ENCODE peak calls at places on chromosomes 13 and 19, in ten cellular contexts. J, P, S, Q, K, D, G, V, U and R are unnamed samples.

GRCh38 chr13:21020581-21020980 is 40.8 kb downstream of the LATS2 start:
- DNase-seq in J (peak; percentile 32), P (no peak), S (no peak), K (no peak), U (no peak), V (no peak), D (no peak), G (no peak), Q (no peak), R (no peak)

GRCh38 chr13:94641432-94641941 is 39.8 kb downstream of the GPR180 start:
- DNase-seq in G (no peak), D (no peak), K (no peak), Q (no peak), U (no peak), P (no peak), J (no peak), S (no peak), V (no peak), R (peak; percentile 59)

GRCh38 chr19:29086182-29086581 is 126.8 kb downstream of the UQCRFS1 start:
- DNase-seq in S (no peak), Q (no peak), J (no peak), P (no peak), G (no peak), V (no peak), K (no peak), U (no peak), D (no peak), R (peak; percentile 54)

GRCh38 chr13:80245162-80245733 is 95.7 kb downstream of the SPRY2 start:
- DNase-seq in P (no peak), J (no peak), K (no peak), S (no peak), G (no peak), D (no peak), V (no peak), U (no peak), Q (no peak), R (no peak)

GRCh38 chr13:93345642-93346220 is 119.1 kb downstream of the GPC6 start:
- DNase-seq in V (no peak), J (no peak), K (no peak), G (no peak), S (no peak), D (peak; percentile 21), P (no peak), Q (no peak), U (no peak), R (peak; percentile 58)

GRCh38 chr19:33252971-33253370 is 27.3 kb upstream of the SLC7A10 start:
- DNase-seq in S (no peak), V (peak; percentile 74), G (peak; percentile 50), K (no peak), D (no peak), P (peak; percentile 73), U (no peak), Q (no peak), J (no peak), R (no peak)

GRCh38 chr13:69600811-69601210 is 506.8 kb upstream of the ATXN8OS start:
- DNase-seq in Q (no peak), G (no peak), P (no peak), U (no peak), D (no peak), K (no peak), J (no peak), S (no peak), V (no peak), R (no peak)

GRCh38 chr13:98458431-98458830 is 118.5 kb downstream of the STK24 start:
- DNase-seq in S (no peak), U (no peak), J (no peak), G (no peak), P (no peak), Q (no peak), V (no peak), D (no peak), K (no peak), R (no peak)

GRCh38 chr13:98405107-98405571 is 171.8 kb downstream of the STK24 start:
- DNase-seq in K (no peak), S (no peak), D (peak; percentile 29), P (peak; percentile 13), V (no peak), G (no peak), Q (no peak), U (no peak), J (no peak), R (peak; percentile 78)

GRCh38 chr19:2154587-2155075 is 3.3 kb upstream of the AP3D1 start:
- DNase-seq in D (no peak), S (no peak), K (no peak), V (no peak), U (no peak), J (no peak), G (no peak), P (no peak), Q (no peak), R (no peak)

GRCh38 chr19:39828015-39828633 is 5.8 kb downstream of the DYRK1B start:
- DNase-seq in U (no peak), G (peak; percentile 54), S (no peak), D (no peak), K (no peak), J (no peak), V (no peak), P (no peak), Q (peak; percentile 58), R (no peak)

GRCh38 chr19:29581398-29581797 is 24.7 kb upstream of the POP4 start:
- DNase-seq in Q (no peak), K (no peak), V (no peak), J (no peak), U (no peak), D (no peak), S (no peak), G (no peak), P (no peak), R (no peak)

GRCh38 chr13:48144413-48145035 is 49.6 kb upstream of the MED4 start:
- DNase-seq in P (peak; percentile 21), Q (no peak), J (peak; percentile 59), K (no peak), G (no peak), S (no peak), V (peak; percentile 77), D (no peak), U (no peak), R (peak; percentile 24)

GRCh38 chr13:57418067-57418677 is 213.4 kb upstream of the PCDH17 start:
- DNase-seq in P (no peak), V (no peak), J (no peak), D (no peak), G (no peak), Q (no peak), S (no peak), U (no peak), K (no peak), R (no peak)

GRCh38 chr19:44356383-44357111 is at the start of gene ZNF112:
- DNase-seq in K (peak; percentile 86), V (peak; percentile 90), U (peak; percentile 71), D (peak; percentile 95), S (peak; percentile 78), G (peak; percentile 91), J (peak; percentile 92), P (peak; percentile 90), Q (peak; percentile 89), R (peak; percentile 99)

GRCh38 chr19:2617393-2618165 is 84.9 kb downstream of the GNG7 start:
- DNase-seq in K (no peak), U (no peak), G (no peak), J (no peak), V (peak; percentile 43), Q (no peak), P (no peak), D (no peak), S (no peak), R (no peak)

GRCh38 chr13:51520524-51520923 is 63.7 kb upstream of the WDFY2 start:
- DNase-seq in P (no peak), V (no peak), G (no peak), D (no peak), Q (no peak), U (no peak), J (no peak), K (no peak), S (no peak), R (peak; percentile 42)